ENCODE peak calls at places on chromosome 6, in six cellular contexts. N is cardiac muscle cell, L is PC-3, C is WERI-Rb-1, Q is dorsolateral prefrontal cortex, B is brain microvascular endothelial cell. I is an unnamed sample.

GRCh38 chr6:143611580-143611979 is 66.2 kb upstream of the PHACTR2 start:
- DNase-seq in L (no peak), C (no peak), B (no peak), Q (no peak), N (no peak), I (no peak)

GRCh38 chr6:108497883-108498282 is 62.8 kb upstream of the FOXO3 start:
- DNase-seq in L (peak), B (peak), C (peak), Q (no peak), N (peak), I (no peak)

GRCh38 chr6:10850728-10851127 is 12.4 kb upstream of the MAK start:
- DNase-seq in N (no peak), L (no peak), C (no peak), B (no peak), Q (no peak), I (no peak)

GRCh38 chr6:57224769-57225515 is 2.8 kb upstream of the RAB23 start:
- DNase-seq in L (peak), C (no peak), N (no peak), B (no peak), Q (no peak), I (no peak)

GRCh38 chr6:106630366-106630765 is 988 bp downstream of the QRSL1 start:
- DNase-seq in Q (no peak), N (no peak), C (no peak), L (no peak), B (no peak), I (no peak)

GRCh38 chr6:23696946-23697345 is 429.1 kb upstream of the NRSN1 start:
- DNase-seq in Q (no peak), B (no peak), L (peak), N (no peak), C (no peak), I (no peak)

GRCh38 chr6:114125597-114125996 is 154.6 kb upstream of the HDAC2 start:
- DNase-seq in N (no peak), B (no peak), L (no peak), C (no peak), Q (no peak), I (no peak)

GRCh38 chr6:106979435-106979884 is 4.9 kb upstream of the CD24 start:
- DNase-seq in L (peak), Q (peak), B (peak), C (peak), N (peak), I (peak)

GRCh38 chr6:3209114-3210023 is 18.1 kb downstream of the TUBB2B start:
- DNase-seq in N (peak), Q (no peak), C (peak), B (peak), L (peak), I (no peak)

GRCh38 chr6:115415378-115415777 is 645.3 kb downstream of the FRK start:
- DNase-seq in L (no peak), N (no peak), B (no peak), Q (no peak), C (no peak), I (no peak)

GRCh38 chr6:151292974-151293373 is 53.2 kb downstream of the AKAP12 start:
- DNase-seq in Q (no peak), B (no peak), L (no peak), C (no peak), N (no peak), I (no peak)

GRCh38 chr6:94071835-94072234 is 652.5 kb upstream of the EPHA7 start:
- DNase-seq in C (no peak), Q (no peak), N (peak), L (peak), B (no peak), I (no peak)

GRCh38 chr6:41939091-41939847 is 2.3 kb downstream of the CCND3 start:
- DNase-seq in N (no peak), B (no peak), L (peak), C (peak), Q (no peak), I (no peak)

GRCh38 chr6:155599571-155599970 is 143.9 kb upstream of the NOX3 start:
- DNase-seq in C (no peak), Q (no peak), L (no peak), N (no peak), B (no peak), I (no peak)

GRCh38 chr6:108897371-108897770 is 49.1 kb downstream of the ARMC2 start:
- DNase-seq in N (no peak), Q (no peak), B (peak), L (peak), C (peak), I (no peak)

GRCh38 chr6:37897321-37897720 is 77.8 kb downstream of the ZFAND3 start:
- DNase-seq in N (no peak), C (no peak), Q (no peak), L (peak), B (peak), I (no peak)

GRCh38 chr6:40845588-40845987 is 193.4 kb downstream of the UNC5CL start:
- DNase-seq in N (peak), B (peak), L (peak), Q (no peak), C (peak), I (peak)

GRCh38 chr6:144332177-144332576 is 47.0 kb downstream of the UTRN start:
- DNase-seq in N (no peak), C (no peak), L (no peak), B (no peak), Q (no peak), I (no peak)

GRCh38 chr6:169867751-169868191 is 116.3 kb downstream of the ERMARD start:
- DNase-seq in L (no peak), C (no peak), Q (no peak), N (no peak), B (no peak), I (no peak)

GRCh38 chr6:161748535-161749386 is 474.9 kb upstream of the AGPAT4 start:
- DNase-seq in N (peak), B (peak), Q (peak), C (peak), L (peak), I (no peak)

GRCh38 chr6:148263010-148263409 is 79.6 kb upstream of the SASH1 start:
- DNase-seq in C (no peak), L (peak), Q (no peak), N (no peak), B (no peak), I (no peak)

GRCh38 chr6:20205722-20206154 is 6.5 kb downstream of the MBOAT1 start:
- DNase-seq in N (no peak), L (no peak), C (no peak), B (no peak), Q (no peak), I (no peak)

GRCh38 chr6:4185419-4185818 is 50.0 kb upstream of the ECI2 start:
- DNase-seq in L (no peak), B (no peak), N (no peak), C (no peak), Q (no peak), I (no peak)

GRCh38 chr6:113763883-113764282 is 93.3 kb upstream of the MARCKS start:
- DNase-seq in B (peak), N (no peak), L (peak), Q (no peak), C (no peak), I (no peak)

GRCh38 chr6:32627831-32628230 is 9.4 kb upstream of the HLA-DQA1 start:
- DNase-seq in C (no peak), B (peak), L (peak), N (no peak), Q (no peak), I (no peak)

DNA sequence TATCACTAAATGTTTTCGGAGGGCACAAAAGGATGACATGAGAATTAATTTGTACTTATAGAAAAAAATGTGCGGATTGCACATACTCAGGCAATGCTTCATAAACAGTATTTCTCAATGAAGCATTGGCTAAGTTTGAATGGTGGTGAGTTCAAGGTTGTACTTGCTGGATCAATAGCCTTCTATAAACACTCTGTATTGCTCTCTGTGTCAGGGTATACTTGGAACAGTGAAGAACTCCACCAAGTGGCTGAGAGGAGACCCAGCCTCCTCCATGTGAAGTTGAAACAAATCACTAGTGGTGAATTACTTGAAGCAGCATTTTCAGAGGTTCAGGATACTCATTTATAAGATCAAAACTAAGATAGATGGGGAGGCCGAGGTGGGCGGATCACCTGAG is 360.6 kb downstream of the RIMS1 start:
- DNase-seq in N (peak), B (peak), L (peak), C (peak), Q (no peak), I (no peak)
- TF ChIP-seq CTCF in N (no peak), B (peak), L (peak), C (peak), Q (no peak), I (no peak)

DNA sequence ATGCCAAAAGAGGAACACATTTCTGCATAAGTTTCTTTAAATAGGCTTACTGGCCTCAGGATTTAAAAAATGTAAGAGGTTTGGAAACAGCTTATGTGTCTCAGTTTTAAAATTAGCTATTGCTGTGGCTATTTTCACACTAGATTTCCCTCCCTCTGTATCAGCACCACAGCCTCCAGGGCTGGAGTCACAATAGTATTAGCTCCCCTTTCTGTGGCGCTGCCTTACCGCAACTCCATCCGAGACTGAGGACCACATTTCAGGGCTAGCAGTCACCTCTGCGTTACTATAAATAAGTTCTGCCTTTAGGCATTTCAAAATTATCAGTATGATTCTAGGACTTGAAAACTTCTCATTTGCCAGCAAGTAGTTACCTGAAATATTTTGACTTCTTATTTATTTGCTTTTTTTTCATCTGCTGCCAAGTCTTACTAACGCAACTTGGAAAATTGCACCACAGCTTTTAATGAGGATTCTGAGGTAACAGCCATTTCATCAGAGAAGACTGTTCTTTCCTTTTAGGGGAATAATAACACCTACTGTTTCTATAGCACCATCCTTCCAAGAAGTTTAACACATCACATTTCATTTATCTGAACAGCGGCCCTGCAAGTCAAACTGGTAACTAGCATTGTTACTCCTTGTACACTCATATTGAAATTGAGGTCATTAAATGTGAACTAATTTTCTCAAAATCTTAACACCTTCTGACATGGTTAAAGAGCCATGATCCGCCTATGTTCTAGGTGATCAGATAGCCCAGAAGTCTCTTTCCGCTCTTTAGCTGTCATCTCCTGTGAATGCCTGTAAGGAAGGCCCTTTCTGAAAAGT is 105.9 kb downstream of the GJA10 start:
- DNase-seq in B (no peak), Q (no peak), N (no peak), L (no peak), C (peak), I (no peak)
- H3K27ac ChIP-seq in B (no peak), Q (no peak), N (no peak), L (no peak), C (peak), I (no peak)

DNA sequence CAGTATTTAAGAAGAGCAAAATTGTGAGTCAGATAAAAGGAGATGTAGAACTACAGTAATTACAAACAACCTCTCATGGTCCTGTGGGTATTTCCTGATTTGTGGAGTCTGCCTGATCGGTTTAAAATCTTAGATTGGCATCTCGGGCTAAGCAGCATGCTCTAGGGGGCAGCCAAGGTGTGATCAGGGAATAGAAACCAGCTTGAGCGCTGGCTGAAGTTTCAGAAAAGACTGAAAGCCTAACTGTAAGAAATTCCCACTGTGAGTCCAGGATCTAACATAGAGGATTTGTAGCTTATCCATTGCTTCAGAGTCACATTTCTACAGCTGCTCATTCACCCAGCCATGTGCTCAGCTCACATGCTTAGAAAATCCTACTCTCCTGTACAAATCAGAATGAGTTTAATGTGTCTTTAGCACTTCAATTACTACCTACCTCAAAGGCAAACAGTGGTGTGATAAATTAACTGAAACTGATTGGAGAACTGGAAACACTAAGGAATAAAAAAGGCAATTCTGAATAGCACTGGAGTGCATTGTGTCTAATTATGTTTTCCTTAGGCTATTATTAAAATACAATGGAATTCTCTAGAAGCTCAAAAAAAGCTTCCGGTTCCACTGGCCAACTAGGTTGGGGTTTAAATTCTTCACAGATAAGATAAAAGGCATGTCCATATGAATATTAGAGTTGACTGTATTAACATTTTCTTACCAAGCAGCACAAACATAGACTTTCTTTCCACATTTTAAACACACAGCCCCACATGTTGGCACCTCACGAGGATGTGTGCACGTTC is 73.8 kb upstream of the MPC1 start:
- DNase-seq in B (peak), C (peak), Q (no peak), N (no peak), L (peak), I (no peak)
- TF ChIP-seq CTCF in B (peak), C (peak), Q (no peak), N (no peak), L (peak), I (peak)

GRCh38 chr6:22668307-22668706 is 98.9 kb downstream of the HDGFL1 start:
- DNase-seq in N (no peak), Q (no peak), B (peak), C (no peak), L (no peak), I (no peak)
- H3K27ac ChIP-seq in N (peak), Q (no peak), B (no peak), C (no peak), L (no peak), I (no peak)

DNA sequence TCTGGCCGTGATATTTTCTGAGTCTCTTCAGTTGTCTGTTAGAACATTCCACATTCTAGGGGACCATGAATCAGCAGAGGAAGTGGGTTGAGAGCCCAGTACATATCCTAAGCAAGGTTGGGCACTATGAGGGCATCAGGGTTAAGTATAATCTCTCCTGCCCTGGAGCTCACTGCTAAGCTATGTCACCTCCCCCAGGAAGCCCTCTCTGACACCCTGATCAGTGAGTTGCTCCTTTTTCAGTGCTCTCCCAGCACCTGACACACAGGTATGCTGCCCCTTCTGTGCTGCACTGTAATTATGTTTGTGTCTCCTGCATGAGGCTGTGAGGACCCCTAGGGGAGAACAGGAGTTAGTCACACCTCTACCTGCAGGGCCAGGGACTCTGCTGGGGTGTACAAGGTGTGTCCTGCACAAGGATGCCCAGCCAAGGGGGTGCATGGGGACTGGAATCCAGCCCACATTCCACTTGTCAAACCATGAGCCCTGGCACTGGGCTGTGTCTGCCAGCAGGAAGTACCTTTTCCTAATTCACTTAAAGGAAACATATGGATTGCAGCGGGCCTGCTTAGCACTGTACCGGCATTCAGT is 3.9 kb downstream of the RAB44 start:
- DNase-seq in N (no peak), B (no peak), Q (no peak), L (peak), C (peak), I (no peak)
- TF ChIP-seq CTCF in N (no peak), B (no peak), Q (no peak), L (peak), C (peak), I (no peak)

GRCh38 chr6:30154709-30155521 is 6.1 kb downstream of the TRIM10 start:
- DNase-seq in B (peak), L (peak), Q (no peak), C (no peak), N (no peak), I (no peak)
- H3K27ac ChIP-seq in B (no peak), L (peak), Q (no peak), C (no peak), N (no peak), I (no peak)

DNA sequence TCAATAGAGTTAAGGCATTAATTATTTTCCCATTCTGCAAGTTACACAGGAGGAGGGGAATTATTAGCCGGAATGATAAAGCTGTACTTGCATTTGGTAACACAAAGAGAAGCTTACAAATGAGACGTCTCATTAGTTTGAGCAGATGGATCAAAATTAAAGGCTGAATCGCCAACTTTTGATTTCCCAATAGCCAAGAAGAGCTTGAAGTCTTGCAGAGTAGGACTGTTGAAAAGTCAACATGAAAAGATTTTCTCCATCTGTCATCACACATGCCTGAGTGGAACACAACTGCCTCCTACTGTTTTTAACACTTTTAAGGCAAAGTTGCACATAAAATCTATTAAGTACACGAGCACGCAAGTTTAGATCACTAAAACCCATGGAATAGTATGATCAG is 176.2 kb downstream of the ASCC3 start:
- DNase-seq in C (no peak), L (no peak), Q (no peak), B (no peak), N (no peak), I (no peak)
- TF ChIP-seq CTCF in C (no peak), L (no peak), Q (no peak), B (no peak), N (no peak), I (no peak)

DNA sequence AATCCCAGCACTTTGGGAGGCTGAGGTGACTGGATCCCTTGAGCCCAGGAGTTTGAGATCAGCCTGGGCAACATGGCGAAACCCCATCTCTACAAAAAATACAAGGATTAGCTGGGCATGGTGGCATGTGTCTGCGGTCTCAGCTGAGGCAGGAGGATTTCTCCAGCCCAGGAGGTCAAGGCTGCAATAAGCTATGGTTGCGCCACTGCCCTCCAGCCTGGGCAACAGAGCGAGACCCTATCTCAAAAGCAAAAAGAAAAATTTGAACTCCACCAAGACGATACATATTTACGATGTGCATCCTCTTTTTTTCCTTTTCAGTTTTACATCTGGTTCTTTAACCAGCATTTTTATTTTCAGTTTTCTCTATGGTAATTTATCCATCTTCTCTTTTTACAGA is 162.1 kb downstream of the JARID2 start:
- DNase-seq in N (no peak), B (no peak), L (no peak), Q (no peak), C (no peak), I (no peak)
- H3K27ac ChIP-seq in N (no peak), B (no peak), L (no peak), Q (no peak), C (no peak), I (no peak)